ENCODE peak calls at places on chromosomes 4 and X, in four cellular contexts. A is H9, O is IMR-90, W is mesenchymal stem cell. T is an unnamed sample.

GRCh38 chr4:114600066-114600552 is 1.5 kb downstream of the UGT8 start:
- DNase-seq in A (no peak), O (no peak), W (no peak), T (no peak)

GRCh38 chrX:108036298-108036973 is 8.4 kb upstream of the VSIG1 start:
- DNase-seq in A (no peak), O (peak; percentile 93), W (peak; percentile 68), T (no peak)

GRCh38 chr4:156889616-156890594 is 81.7 kb downstream of the PDGFC start:
- DNase-seq in A (no peak), O (peak; percentile 83), W (peak; percentile 24), T (no peak)

GRCh38 chr4:175441256-175441655 is 370.8 kb downstream of the GPM6A start:
- DNase-seq in A (no peak), O (no peak), W (no peak), T (no peak)

GRCh38 chrX:1462596-1463251 is 10.0 kb upstream of the ASMTL start:
- DNase-seq in A (no peak), O (peak; percentile 64), W (peak; percentile 51), T (peak; percentile 26)

GRCh38 chr4:77843628-77844027 is 19.0 kb upstream of the MRPL1 start:
- DNase-seq in A (no peak), O (no peak), W (no peak), T (no peak)

GRCh38 chr4:154049457-154050181 is 260.7 kb upstream of the SFRP2 start:
- DNase-seq in A (peak; percentile 77), O (no peak), W (peak; percentile 56), T (peak; percentile 17)

GRCh38 chr4:108398326-108398725 is 222.1 kb upstream of the RPL34 start:
- DNase-seq in A (no peak), O (no peak), W (no peak), T (no peak)

GRCh38 chr4:132346016-132346415 is 803.1 kb upstream of the PCDH10 start:
- DNase-seq in A (no peak), O (no peak), W (no peak), T (no peak)

GRCh38 chr4:188905248-188905647 is 766.0 kb downstream of the TRIML1 start:
- DNase-seq in A (no peak), O (no peak), W (no peak), T (no peak)

GRCh38 chr4:89868999-89869589 is 25.6 kb upstream of the MMRN1 start:
- DNase-seq in A (no peak), O (peak; percentile 5), W (peak; percentile 18), T (no peak)

GRCh38 chr4:126592088-126592487 is 1040.7 kb upstream of the INTU start:
- DNase-seq in A (no peak), O (peak; percentile 28), W (peak; percentile 13), T (no peak)

GRCh38 chr4:170887396-170887795 is 797.6 kb upstream of the AADAT start:
- DNase-seq in A (no peak), O (no peak), W (peak; percentile 17), T (no peak)

GRCh38 chrX:14095702-14096101 is 66.0 kb upstream of the GEMIN8 start:
- DNase-seq in A (peak; percentile 50), O (peak; percentile 53), W (peak; percentile 53), T (peak; percentile 48)

GRCh38 chrX:151419748-151420147 is 22.7 kb downstream of the VMA21 start:
- DNase-seq in A (no peak), O (no peak), W (no peak), T (no peak)

GRCh38 chrX:154131955-154132354 is 12.1 kb upstream of the OPN1LW start:
- DNase-seq in A (no peak), O (no peak), W (no peak), T (no peak)

GRCh38 chrX:38754102-38754790 is 47.0 kb upstream of the MID1IP1 start:
- DNase-seq in A (peak; percentile 32), O (peak; percentile 58), W (peak; percentile 54), T (no peak)

GRCh38 chrX:115576676-115577075 is 15.7 kb downstream of the PLS3 start:
- DNase-seq in A (no peak), O (no peak), W (no peak), T (no peak)

GRCh38 chrX:115565888-115566287 is 4.9 kb downstream of the PLS3 start:
- DNase-seq in A (no peak), O (no peak), W (no peak), T (no peak)

GRCh38 chrX:115573172-115573571 is 12.2 kb downstream of the PLS3 start:
- DNase-seq in A (no peak), O (no peak), W (no peak), T (no peak)

GRCh38 chrX:115571712-115572111 is 10.7 kb downstream of the PLS3 start:
- DNase-seq in A (no peak), O (peak; percentile 29), W (no peak), T (no peak)
- H2BK5ac ChIP-seq in A (no peak overlapping the region), O (no peak overlapping the region), W (no peak overlapping the region), T (no peak overlapping the region)

GRCh38 chr4:94564252-94564651 is 112.5 kb downstream of the PDLIM5 start:
- DNase-seq in A (no peak), O (no peak), W (no peak), T (no peak)
- H2BK5ac ChIP-seq in A (no peak overlapping the region), O (no peak overlapping the region), W (no peak overlapping the region), T (no peak overlapping the region)

DNA sequence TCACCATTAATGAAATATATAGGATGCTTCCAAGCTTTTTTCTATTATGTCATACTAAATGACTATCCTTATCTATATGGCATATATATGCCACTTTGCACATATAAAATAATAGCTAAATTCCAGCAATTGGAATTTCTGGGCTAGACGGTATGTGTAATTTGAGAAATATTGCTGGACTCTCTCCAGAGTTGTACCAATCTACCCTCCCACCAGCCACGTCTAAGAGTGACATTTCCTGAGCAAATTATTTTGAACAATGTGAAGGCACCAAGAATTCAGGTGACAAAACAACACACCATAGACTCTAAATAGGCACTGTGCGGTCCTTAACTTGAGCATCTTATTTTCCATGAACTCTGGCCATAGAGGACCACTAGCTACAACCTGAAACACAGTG is 62.3 kb downstream of the RFC1 start:
- DNase-seq in A (no peak), O (no peak), W (no peak), T (no peak)
- H2BK5ac ChIP-seq in A (no peak overlapping the region), O (no peak overlapping the region), W (no peak overlapping the region), T (no peak overlapping the region)

GRCh38 chr4:3268395-3269104 is 19.6 kb downstream of the MSANTD1 start:
- DNase-seq in A (no peak), O (no peak), W (no peak), T (peak; percentile 47)
- H2BK5ac ChIP-seq in A (no peak overlapping the region), O (no peak overlapping the region), W (no peak overlapping the region), T (peak overlapping the region; percentile 24)

DNA sequence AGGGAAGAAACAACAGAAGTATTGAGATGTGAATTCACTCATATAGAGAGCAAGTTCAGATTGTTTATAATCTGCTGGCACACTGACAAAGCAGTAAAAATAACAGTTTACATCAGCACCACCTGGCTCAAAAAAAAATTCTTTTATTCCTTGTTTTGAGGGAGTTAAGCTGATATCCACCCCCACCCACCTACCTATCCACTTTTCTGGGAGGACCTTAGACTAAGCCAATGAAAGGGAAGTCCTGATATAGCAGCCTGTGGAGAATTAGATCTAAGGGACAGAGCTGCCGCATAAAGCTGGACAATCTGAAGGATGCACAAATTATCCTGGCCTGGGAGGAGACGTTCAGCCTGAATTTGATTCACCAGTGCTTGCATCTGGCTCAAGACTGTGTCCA is 264.5 kb downstream of the RCHY1 start:
- DNase-seq in A (no peak), O (no peak), W (no peak), T (no peak)
- H2BK5ac ChIP-seq in A (no peak overlapping the region), O (no peak overlapping the region), W (no peak overlapping the region), T (no peak overlapping the region)

GRCh38 chr4:1029957-1030520 is 18.6 kb downstream of the FGFRL1 start:
- DNase-seq in A (peak; percentile 72), O (no peak), W (no peak), T (peak; percentile 82)
- H2BK5ac ChIP-seq in A (no peak overlapping the region), O (no peak overlapping the region), W (no peak overlapping the region), T (no peak overlapping the region)

GRCh38 chrX:105823092-105823454 is 734 bp downstream of the NRK start:
- DNase-seq in A (no peak), O (no peak), W (no peak), T (no peak)

GRCh38 chrX:105822138-105823091 is at the start of gene NRK:
- DNase-seq in A (peak; percentile 51), O (no peak), W (peak; percentile 56), T (no peak)

GRCh38 chrX:105820247-105820646 is 2.1 kb upstream of the NRK start:
- DNase-seq in A (peak; percentile 38), O (no peak), W (no peak), T (no peak)

GRCh38 chrX:105816517-105816916 is 5.8 kb upstream of the NRK start:
- DNase-seq in A (no peak), O (no peak), W (no peak), T (no peak)

DNA sequence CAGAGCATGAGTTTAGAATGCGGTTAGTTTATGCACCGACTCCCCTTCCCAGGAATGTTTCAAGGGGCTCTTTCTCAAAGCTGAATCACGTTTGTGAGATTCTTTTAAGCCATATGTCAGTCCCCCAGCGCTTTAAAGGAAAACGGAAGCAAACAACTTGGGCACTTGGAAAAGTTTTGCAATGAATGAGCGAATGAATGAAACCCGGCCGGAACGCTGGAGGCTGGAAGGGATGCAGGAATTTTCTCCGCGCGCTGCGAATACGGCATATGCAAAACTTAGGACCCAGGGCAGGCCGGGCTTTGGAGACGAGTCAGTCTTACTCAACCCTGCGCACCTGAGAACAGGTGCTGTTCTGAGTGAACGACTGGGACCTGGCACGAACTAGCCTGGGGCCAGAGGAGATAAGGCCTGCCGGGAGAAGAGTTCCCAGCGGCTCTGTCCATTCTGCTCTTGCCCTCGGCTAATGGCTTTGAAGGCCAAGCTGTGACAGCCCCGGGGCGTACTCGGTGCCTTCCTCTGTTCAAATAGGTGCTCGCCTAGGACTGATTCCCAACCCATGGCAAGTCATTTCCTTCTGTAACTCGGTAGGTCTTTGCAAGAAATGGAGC is 763 bp upstream of the NRK start:
- DNase-seq in A (peak; percentile 75), O (peak; percentile 45), W (peak; percentile 89), T (no peak)
- H2BK5ac ChIP-seq in A (no peak overlapping the region), O (no peak overlapping the region), W (no peak overlapping the region), T (no peak overlapping the region)

DNA sequence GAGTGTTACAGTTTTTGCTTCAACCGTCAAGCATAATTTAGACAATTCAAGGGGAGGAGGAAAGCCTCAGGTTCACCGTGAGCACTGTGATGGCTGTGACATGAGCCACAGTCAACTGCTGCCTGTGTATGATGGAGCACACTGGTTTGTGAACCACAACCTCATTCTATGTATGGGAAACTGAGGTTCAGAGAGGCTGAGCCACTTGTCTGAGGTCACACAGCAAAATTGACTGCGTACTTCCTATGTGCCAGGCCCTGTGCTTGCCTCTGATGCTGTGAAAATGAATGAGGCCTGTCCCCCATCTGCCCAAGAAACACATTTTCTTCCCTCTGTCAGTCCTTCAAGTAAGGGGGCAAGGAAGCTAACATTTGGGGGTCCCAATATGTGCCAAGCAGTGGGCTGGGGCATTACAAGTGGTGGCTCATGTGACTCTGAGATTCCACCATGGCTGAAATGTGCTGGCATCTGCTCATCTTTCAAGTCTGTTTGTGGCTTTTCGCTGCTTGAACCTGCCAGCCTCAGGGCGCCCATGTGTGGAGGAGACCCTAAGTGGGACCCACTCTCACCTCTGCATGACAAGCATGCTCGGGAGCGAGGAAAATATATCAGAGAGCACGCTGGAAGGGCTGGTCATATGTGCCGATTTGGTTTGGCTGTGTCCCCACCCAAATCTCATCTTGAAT is 79.7 kb downstream of the ADRA2C start:
- DNase-seq in A (no peak), O (no peak), W (no peak), T (no peak)
- H2BK5ac ChIP-seq in A (no peak overlapping the region), O (no peak overlapping the region), W (no peak overlapping the region), T (no peak overlapping the region)

GRCh38 chr4:53963336-53963735 is 101.1 kb downstream of the CHIC2 start:
- DNase-seq in A (no peak), O (no peak), W (no peak), T (no peak)
- H2BK5ac ChIP-seq in A (no peak overlapping the region), O (peak overlapping the region; percentile 47), W (no peak overlapping the region), T (no peak overlapping the region)